ENCODE peak calls at places on chromosome 19, in ten cellular contexts. S is Peyer's patch, M is transverse colon, J is right lobe of liver, K is HCT116, Q is body of pancreas, C is esophagus squamous epithelium, G is heart left ventricle, O is stomach, B is adrenal gland. Y is an unnamed sample.

GRCh38 chr19:18058208-18059009 is 28.3 kb downstream of the IL12RB1 start:
- DNase-seq in S (peak), M (peak), J (peak), K (peak), Q (peak), C (peak), G (peak), O (peak), B (peak), Y (peak)

GRCh38 chr19:48342841-48343540 is 17.6 kb downstream of the EMP3 start:
- DNase-seq in S (no peak), M (no peak), J (no peak), K (no peak), Q (no peak), C (no peak), G (no peak), O (no peak), B (no peak), Y (no peak)

GRCh38 chr19:33344210-33344609 is 29.3 kb upstream of the CEBPG start:
- DNase-seq in S (no peak), M (no peak), J (no peak), K (no peak), Q (no peak), C (no peak), G (peak), O (no peak), B (no peak), Y (no peak)

GRCh38 chr19:11902228-11902627 is 14.6 kb downstream of the ZNF69 start:
- DNase-seq in S (no peak), M (no peak), J (no peak), K (no peak), Q (no peak), C (no peak), G (no peak), O (no peak), B (no peak), Y (no peak)

GRCh38 chr19:49684251-49684982 is 5.0 kb upstream of the ADM5 start:
- DNase-seq in S (no peak), M (no peak), J (no peak), K (no peak), Q (no peak), C (no peak), G (no peak), O (no peak), B (peak), Y (no peak)

GRCh38 chr19:57746580-57747471 is at the start of gene ZNF776:
- DNase-seq in S (peak), M (peak), J (peak), K (peak), Q (peak), C (peak), G (peak), O (peak), B (peak), Y (peak)

GRCh38 chr19:34149873-34150272 is 22.4 kb upstream of the LSM14A start:
- DNase-seq in S (no peak), M (no peak), J (no peak), K (no peak), Q (no peak), C (no peak), G (no peak), O (no peak), B (no peak), Y (no peak)

GRCh38 chr19:39402417-39403297 is 4.0 kb upstream of the ZFP36 start:
- DNase-seq in S (peak), M (peak), J (peak), K (peak), Q (peak), C (peak), G (peak), O (peak), B (peak), Y (peak)

GRCh38 chr19:45638930-45639729 is at the start of gene EML2:
- DNase-seq in S (peak), M (peak), J (peak), K (no peak), Q (peak), C (no peak), G (peak), O (peak), B (no peak), Y (no peak)

GRCh38 chr19:16371540-16371986 is 46.9 kb downstream of the KLF2 start:
- DNase-seq in S (peak), M (peak), J (peak), K (no peak), Q (no peak), C (peak), G (peak), O (peak), B (peak), Y (no peak)
- TF ChIP-seq POLR2A in S (no peak), M (peak), J (no peak), K (no peak), Q (no peak), C (no peak), G (no peak), O (no peak), B (no peak), Y (no peak)

DNA sequence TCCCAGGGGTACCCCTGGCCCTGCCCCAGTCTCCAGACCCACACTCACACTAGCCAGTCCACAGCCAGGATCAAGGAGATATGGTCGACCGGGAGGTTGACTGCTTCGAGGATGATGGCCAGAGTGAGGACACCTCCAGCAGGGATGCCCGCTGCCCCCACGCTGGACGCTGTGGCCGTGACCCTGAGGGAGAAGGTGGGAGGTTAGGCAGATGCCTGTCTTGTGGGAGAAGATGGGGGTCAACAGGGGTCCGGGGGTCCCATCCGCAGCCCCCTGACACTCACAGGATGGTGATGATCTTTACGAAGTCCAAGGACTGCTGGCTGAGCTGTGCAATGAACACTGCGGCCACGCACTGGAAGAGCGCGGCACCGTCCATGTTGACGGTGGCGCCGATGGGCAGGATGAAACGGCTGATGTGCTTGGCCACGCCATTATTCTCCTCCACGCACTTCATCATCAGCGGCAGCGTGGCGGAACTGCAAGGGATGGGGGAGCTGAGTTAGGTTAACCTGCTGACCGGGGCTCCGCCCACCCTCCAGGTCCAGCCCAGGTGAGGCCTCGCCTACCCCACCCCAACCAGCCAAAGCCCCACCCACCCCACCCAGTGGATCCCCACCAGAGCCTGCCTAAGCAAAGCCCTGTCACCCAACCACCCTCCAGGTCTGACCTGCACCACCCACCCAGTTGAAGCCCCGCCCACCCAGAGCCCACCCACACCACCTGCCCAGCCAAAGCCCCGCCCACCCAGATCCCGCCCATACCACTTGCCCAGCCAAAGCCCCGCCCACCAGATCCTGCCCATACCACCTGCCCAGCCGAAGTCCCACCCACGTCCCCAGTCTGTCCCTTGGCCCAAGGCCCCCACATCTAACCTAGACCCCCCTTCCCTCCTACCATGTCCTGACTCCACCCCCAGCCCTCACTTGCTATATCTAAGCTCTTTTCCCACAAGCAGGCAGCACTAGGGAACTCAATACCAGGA is 11.2 kb downstream of the SLC1A5 start:
- DNase-seq in S (no peak), M (no peak), J (no peak), K (no peak), Q (no peak), C (no peak), G (no peak), O (no peak), B (no peak), Y (no peak)
- TF ChIP-seq POLR2A in S (no peak), M (no peak), J (no peak), K (no peak), Q (no peak), C (no peak), G (no peak), O (no peak), B (no peak), Y (no peak)

GRCh38 chr19:28449803-28450202 is 763.1 kb downstream of the UQCRFS1 start:
- DNase-seq in S (no peak), M (no peak), J (no peak), K (no peak), Q (no peak), C (no peak), G (no peak), O (no peak), B (no peak), Y (no peak)

GRCh38 chr19:28444371-28444770 is 768.6 kb downstream of the UQCRFS1 start:
- DNase-seq in S (no peak), M (no peak), J (no peak), K (no peak), Q (no peak), C (no peak), G (no peak), O (no peak), B (no peak), Y (no peak)

GRCh38 chr19:28446511-28446910 is 766.4 kb downstream of the UQCRFS1 start:
- DNase-seq in S (no peak), M (no peak), J (no peak), K (no peak), Q (no peak), C (no peak), G (no peak), O (no peak), B (no peak), Y (no peak)

GRCh38 chr19:28443361-28443760 is 769.6 kb downstream of the UQCRFS1 start:
- DNase-seq in S (no peak), M (peak), J (no peak), K (no peak), Q (no peak), C (no peak), G (no peak), O (no peak), B (no peak), Y (no peak)

DNA sequence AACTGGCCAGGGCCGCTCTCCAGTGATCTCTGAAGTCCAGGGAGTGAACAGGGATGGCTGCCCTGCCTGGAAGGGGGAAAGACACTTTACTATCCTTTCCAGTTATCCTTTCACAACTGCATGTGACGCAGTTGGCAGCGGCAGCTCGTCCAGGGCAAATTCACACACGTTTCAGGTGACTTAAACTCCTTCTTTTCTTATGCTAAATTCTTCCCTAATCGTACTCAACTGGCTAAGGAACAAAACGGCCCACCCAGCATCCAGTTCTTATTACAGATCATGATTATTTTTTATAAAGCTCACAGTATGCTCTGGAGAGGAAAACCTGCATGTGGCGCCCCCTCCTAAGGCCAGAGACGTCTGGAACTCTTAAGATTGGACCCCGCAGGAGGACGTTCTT is 767.1 kb downstream of the UQCRFS1 start:
- DNase-seq in S (no peak), M (no peak), J (no peak), K (no peak), Q (no peak), C (no peak), G (no peak), O (no peak), B (no peak), Y (no peak)
- TF ChIP-seq POLR2A in S (no peak), M (no peak), J (no peak), K (no peak), Q (no peak), C (no peak), G (no peak), O (no peak), B (no peak), Y (no peak)

DNA sequence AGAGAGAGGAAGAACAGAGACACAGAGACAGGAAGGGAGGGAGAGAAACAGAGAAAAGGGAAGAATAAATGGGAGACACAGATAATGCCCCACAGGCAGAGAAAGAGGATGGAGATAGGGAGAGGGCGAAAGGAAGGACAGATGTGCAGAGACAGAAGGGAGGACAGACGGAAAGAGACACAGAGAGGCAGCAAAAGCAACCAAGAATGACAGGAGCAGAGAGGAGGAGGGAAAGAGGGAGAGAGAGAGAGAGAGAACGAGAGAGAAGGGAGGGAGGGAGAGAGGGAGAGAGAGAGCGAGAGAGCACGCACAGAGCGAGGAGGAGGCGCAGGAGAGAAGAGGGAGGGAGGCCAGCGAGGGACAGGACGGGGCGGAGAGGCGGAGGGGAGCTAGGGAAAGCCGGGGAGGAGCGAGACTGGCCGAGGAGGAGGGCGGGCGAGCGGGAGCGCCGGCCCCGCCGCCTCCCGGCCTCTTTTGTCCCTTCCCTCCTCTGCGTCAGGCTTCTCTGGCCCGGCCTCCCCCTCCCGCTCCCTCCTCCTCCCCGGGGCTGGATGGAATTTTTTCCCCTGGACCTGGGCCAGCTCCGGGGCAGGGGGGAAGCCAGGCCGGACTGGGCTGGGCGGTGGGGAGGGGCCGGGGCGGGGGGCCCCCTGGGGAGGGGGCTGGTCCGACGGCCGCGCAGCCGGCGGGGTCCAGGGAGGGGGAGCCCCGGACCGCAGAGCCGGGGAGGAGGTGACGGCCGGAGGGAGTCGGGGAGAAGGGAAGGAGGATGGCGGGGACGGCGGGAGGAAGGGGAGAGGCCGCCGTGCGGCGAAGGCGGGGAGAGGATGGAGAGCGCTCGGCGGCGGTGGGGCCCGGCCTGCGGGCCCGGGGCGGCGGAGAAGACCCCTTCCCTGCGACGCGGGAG is 4.2 kb upstream of the SPACA6 start:
- DNase-seq in S (peak), M (peak), J (peak), K (peak), Q (peak), C (no peak), G (peak), O (peak), B (peak), Y (peak)
- TF ChIP-seq POLR2A in S (peak), M (peak), J (no peak), K (peak), Q (peak), C (no peak), G (no peak), O (no peak), B (peak), Y (peak)

GRCh38 chr19:3555653-3556422 is 1.5 kb downstream of the MFSD12 start:
- DNase-seq in S (no peak), M (no peak), J (no peak), K (no peak), Q (no peak), C (no peak), G (no peak), O (no peak), B (no peak), Y (no peak)

GRCh38 chr19:3556423-3556977 is 886 bp downstream of the MFSD12 start:
- DNase-seq in S (no peak), M (no peak), J (no peak), K (no peak), Q (no peak), C (no peak), G (no peak), O (no peak), B (no peak), Y (no peak)

GRCh38 chr19:3556978-3557460 is 367 bp downstream of the MFSD12 start:
- DNase-seq in S (peak), M (peak), J (peak), K (no peak), Q (peak), C (no peak), G (no peak), O (peak), B (peak), Y (no peak)

GRCh38 chr19:3554254-3555083 is 2.9 kb downstream of the MFSD12 start:
- DNase-seq in S (peak), M (no peak), J (no peak), K (no peak), Q (no peak), C (no peak), G (no peak), O (no peak), B (no peak), Y (no peak)

GRCh38 chr19:3557461-3558248 is at the start of gene MFSD12:
- DNase-seq in S (peak), M (peak), J (peak), K (peak), Q (peak), C (peak), G (peak), O (peak), B (peak), Y (peak)
- TF ChIP-seq POLR2A in S (peak), M (peak), J (peak), K (peak), Q (peak), C (peak), G (no peak), O (no peak), B (peak), Y (peak)

GRCh38 chr19:10104665-10105221 is 1.4 kb upstream of the PPAN start:
- DNase-seq in S (peak), M (peak), J (no peak), K (no peak), Q (no peak), C (no peak), G (no peak), O (no peak), B (no peak), Y (no peak)
- TF ChIP-seq POLR2A in S (peak), M (peak), J (no peak), K (no peak), Q (no peak), C (no peak), G (no peak), O (no peak), B (no peak), Y (no peak)

GRCh38 chr19:53537523-53538377 is at the start of gene ZNF331:
- DNase-seq in S (peak), M (peak), J (peak), K (no peak), Q (peak), C (peak), G (peak), O (peak), B (peak), Y (no peak)
- TF ChIP-seq POLR2A in S (peak), M (peak), J (peak), K (no peak), Q (peak), C (peak), G (no peak), O (peak), B (peak), Y (peak)

GRCh38 chr19:16268676-16269319 is 55.8 kb upstream of the KLF2 start:
- DNase-seq in S (no peak), M (no peak), J (no peak), K (no peak), Q (no peak), C (no peak), G (no peak), O (no peak), B (no peak), Y (no peak)
- TF ChIP-seq POLR2A in S (no peak), M (no peak), J (no peak), K (no peak), Q (no peak), C (no peak), G (no peak), O (no peak), B (no peak), Y (no peak)

DNA sequence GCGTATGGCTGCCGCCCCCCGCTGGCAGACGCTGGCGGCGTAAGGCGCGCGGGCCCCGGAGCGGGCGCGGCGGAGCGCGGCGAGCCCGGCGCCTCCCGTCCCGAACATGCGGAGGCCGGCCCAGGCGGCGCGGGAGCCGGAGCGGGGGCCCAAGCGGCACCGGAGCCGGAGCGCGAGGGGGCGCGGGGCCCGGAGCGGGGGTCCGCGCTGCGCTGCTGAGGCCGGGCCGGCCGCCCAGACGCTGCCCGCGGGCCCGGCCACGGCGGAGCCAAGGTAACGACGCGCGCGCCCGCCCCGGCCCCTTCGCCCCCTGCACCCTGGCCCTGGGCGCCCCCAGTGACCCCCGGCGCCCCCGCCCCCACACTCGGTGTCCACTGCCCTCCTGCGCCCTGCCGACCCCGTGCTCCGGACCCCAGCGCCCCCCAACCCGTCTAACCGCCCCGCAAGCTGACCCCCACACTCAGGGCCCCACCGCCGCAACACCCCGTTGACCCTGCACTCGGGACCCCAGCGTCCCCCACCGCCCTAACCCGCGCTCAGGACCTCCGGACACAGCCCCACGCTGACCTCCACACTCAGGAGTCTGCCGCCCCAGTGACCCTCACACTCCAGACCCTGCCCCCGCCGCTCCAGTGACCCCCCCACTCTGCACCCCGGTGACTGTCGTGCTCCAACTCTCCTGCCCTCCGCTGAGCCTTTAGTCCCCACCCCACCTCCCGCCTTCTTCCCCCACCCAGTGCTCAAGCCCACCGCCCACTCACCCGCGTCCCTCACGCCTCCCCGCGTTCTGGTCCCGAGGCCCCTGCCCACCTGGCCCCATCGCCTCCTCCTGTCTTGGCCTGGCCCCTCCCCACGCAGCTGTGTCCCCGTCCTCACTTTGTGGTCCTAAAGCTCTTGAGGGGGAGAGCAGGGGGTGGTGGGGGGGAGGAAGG is at the start of gene CSNK1G2:
- DNase-seq in S (peak), M (peak), J (peak), K (no peak), Q (peak), C (no peak), G (no peak), O (no peak), B (peak), Y (no peak)
- TF ChIP-seq POLR2A in S (no peak), M (no peak), J (no peak), K (peak), Q (no peak), C (peak), G (no peak), O (no peak), B (no peak), Y (peak)

Y was measured in H54.